ENCODE peak calls at places on chromosomes 2 and 18, in eight cellular contexts. A is central memory CD4-positive, alpha-beta T cell; R is AG08395; K is C1 segment of cervical spinal cord; X is stimulated activated CD4-positive, alpha-beta T cell treated with anti-CD3 and anti-CD28 coated beads, Interleukin-4, amount 100 ng/mL, for 48 hours; S is astrocyte; N is Peyer's patch; G is foreskin fibroblast. P is an unnamed sample.
A peak's percentile ranks its signal among the peaks of the same experiment; 100 is the strongest.

GRCh38 chr2:101551489-101551888 is 76.6 kb upstream of the RFX8 start:
- DNase-seq in N (no peak), R (no peak), K (no peak), A (no peak), G (peak; percentile 50), S (no peak), X (no peak), P (no peak)

GRCh38 chr18:28003451-28003850 is 173.5 kb downstream of the CDH2 start:
- DNase-seq in N (no peak), X (no peak), A (no peak), S (peak; percentile 41), G (peak; percentile 32), R (peak; percentile 28), K (no peak), P (no peak)

GRCh38 chr18:57797209-57797651 is 5.9 kb downstream of the ATP8B1 start:
- DNase-seq in N (peak; percentile 84), R (no peak), K (no peak), A (no peak), X (no peak), S (no peak), G (no peak), P (no peak)

GRCh38 chr18:25921677-25922421 is 168.6 kb downstream of the SS18 start:
- DNase-seq in R (peak; percentile 14), K (no peak), X (peak; percentile 25), G (peak; percentile 22), A (peak; percentile 17), S (no peak), N (peak; percentile 55), P (peak; percentile 24)

GRCh38 chr2:239114119-239114581 is 266.3 kb downstream of the TWIST2 start:
- DNase-seq in R (peak; percentile 56), K (no peak), S (peak; percentile 32), A (no peak), G (peak; percentile 36), N (no peak), X (no peak), P (peak; percentile 48)

GRCh38 chr2:119402645-119403560 is 28.8 kb upstream of the TMEM37 start:
- DNase-seq in K (no peak), X (no peak), R (no peak), G (no peak), N (peak; percentile 80), A (no peak), S (no peak), P (no peak)

GRCh38 chr2:54084600-54084999 is 30.8 kb upstream of the ACYP2 start:
- DNase-seq in R (peak; percentile 18), A (no peak), S (no peak), X (no peak), K (no peak), G (peak; percentile 40), N (no peak), P (no peak)

GRCh38 chr2:233270366-233270765 is 18.9 kb downstream of the ATG16L1 start:
- DNase-seq in N (no peak), X (no peak), G (no peak), A (peak; percentile 37), S (no peak), K (no peak), R (no peak), P (no peak)

GRCh38 chr2:120298173-120298835 is 45.7 kb downstream of the RALB start:
- DNase-seq in N (no peak), A (no peak), K (no peak), X (no peak), R (peak; percentile 31), G (peak; percentile 54), S (peak; percentile 79), P (no peak)

P was measured in AG08396.